ENCODE peak calls at places on chromosomes 16 and 17, in nine cellular contexts. F is RWPE1, O is astrocyte of the spinal cord, D is GM06990, Z is HCT116, A is retinal pigment epithelial cell, B is dorsolateral prefrontal cortex, V is tibial artery, J is HFFc6. T is an unnamed sample.

GRCh38 chr17:77508047-77508715 is 367.4 kb downstream of the SEC14L1 start:
- DNase-seq in D (no peak), B (no peak), A (no peak), F (no peak), Z (no peak), O (no peak), J (no peak), V (no peak), T (no peak)

GRCh38 chr17:81271226-81271625 is 23.9 kb downstream of the SLC38A10 start:
- DNase-seq in Z (no peak), F (no peak), B (no peak), D (no peak), A (no peak), J (no peak), O (no peak), V (no peak), T (no peak)

GRCh38 chr17:40499551-40500189 is 1.8 kb downstream of the TNS4 start:
- DNase-seq in Z (no peak), J (peak), B (peak), A (no peak), V (peak), D (no peak), O (peak), F (no peak), T (peak)

GRCh38 chr17:65283704-65284103 is 146.5 kb downstream of the RGS9 start:
- DNase-seq in A (no peak), V (no peak), O (no peak), F (peak), J (no peak), B (no peak), Z (no peak), D (no peak), T (no peak)

GRCh38 chr17:64164592-64165285 is 34.8 kb upstream of the ERN1 start:
- DNase-seq in B (no peak), D (no peak), F (no peak), O (no peak), J (no peak), Z (no peak), A (no peak), V (no peak), T (no peak)

GRCh38 chr17:17027442-17028058 is 14.7 kb upstream of the MPRIP start:
- DNase-seq in A (no peak), B (no peak), F (no peak), O (no peak), J (no peak), V (no peak), Z (no peak), D (no peak), T (no peak)

GRCh38 chr16:68420366-68420765 is 27.9 kb downstream of the SMPD3 start:
- DNase-seq in Z (no peak), A (no peak), D (no peak), J (no peak), B (no peak), V (no peak), F (no peak), O (no peak), T (no peak)

GRCh38 chr17:78000351-78000750 is 41.8 kb downstream of the TNRC6C start:
- DNase-seq in D (no peak), V (no peak), A (no peak), F (no peak), Z (no peak), J (peak), O (peak), B (no peak), T (no peak)

GRCh38 chr17:795276-795675 is 13.1 kb downstream of the MRM3 start:
- DNase-seq in J (no peak), Z (no peak), D (no peak), O (no peak), V (no peak), B (no peak), F (no peak), A (no peak), T (no peak)

GRCh38 chr16:9197957-9198661 is 106.7 kb downstream of the HAPSTR1 start:
- DNase-seq in B (no peak), O (no peak), J (no peak), D (no peak), Z (no peak), A (no peak), F (no peak), V (no peak), T (no peak)

GRCh38 chr16:81392011-81392410 is 52.6 kb upstream of the CMIP start:
- DNase-seq in A (no peak), V (no peak), B (no peak), O (no peak), J (no peak), F (no peak), D (no peak), Z (no peak), T (no peak)

GRCh38 chr17:73342057-73342522 is 30.3 kb upstream of the CDC42EP4 start:
- DNase-seq in F (peak), A (peak), Z (no peak), D (no peak), J (no peak), B (peak), O (peak), V (peak), T (peak)

GRCh38 chr17:50060951-50061712 is 5.2 kb downstream of the ITGA3 start:
- DNase-seq in Z (no peak), J (peak), O (peak), F (peak), B (peak), A (no peak), V (peak), D (no peak), T (peak)

GRCh38 chr17:2059837-2060658 is 5.1 kb downstream of the HIC1 start:
- DNase-seq in B (no peak), F (no peak), Z (no peak), A (no peak), V (no peak), J (no peak), D (no peak), O (no peak), T (no peak)

GRCh38 chr17:31452101-31452500 is 60.6 kb downstream of the RAB11FIP4 start:
- DNase-seq in B (no peak), V (no peak), A (no peak), D (no peak), Z (no peak), F (peak), J (no peak), O (no peak), T (no peak)

GRCh38 chr17:79695293-79696158 is 35.2 kb upstream of the ENPP7 start:
- DNase-seq in O (peak), J (no peak), A (no peak), B (peak), D (no peak), F (no peak), V (no peak), Z (no peak), T (no peak)

GRCh38 chr17:56792267-56792666 is 41.5 kb downstream of the C17orf67 start:
- DNase-seq in V (no peak), J (no peak), D (no peak), B (no peak), F (no peak), Z (no peak), O (no peak), A (no peak), T (no peak)
- TF ChIP-seq CTCF in V (no peak), J (no peak), D (no peak), B (no peak), F (no peak), Z (no peak), O (no peak), A (no peak), T (no peak)

GRCh38 chr17:7042507-7043194 is 1.2 kb downstream of the SLC16A11 start:
- DNase-seq in B (peak), V (no peak), D (peak), A (no peak), J (no peak), Z (no peak), O (no peak), F (no peak), T (peak)

GRCh38 chr17:7041607-7042506 is 2.0 kb downstream of the SLC16A11 start:
- DNase-seq in Z (no peak), D (no peak), V (no peak), A (no peak), O (no peak), B (no peak), J (no peak), F (no peak), T (no peak)

GRCh38 chr17:7035591-7036368 is at the start of gene SLC16A13:
- DNase-seq in D (peak), Z (peak), O (peak), B (peak), J (peak), V (peak), A (peak), F (peak), T (peak)

GRCh38 chr17:7034955-7035590 is 742 bp upstream of the SLC16A13 start:
- DNase-seq in B (no peak), F (no peak), Z (no peak), O (no peak), A (no peak), V (no peak), D (no peak), J (no peak), T (peak)

GRCh38 chr17:7038025-7038862 is 2.4 kb downstream of the SLC16A13 start:
- DNase-seq in V (no peak), F (no peak), Z (no peak), B (no peak), A (no peak), J (no peak), D (no peak), O (no peak), T (no peak)
- TF ChIP-seq CTCF in V (no peak), F (no peak), Z (no peak), B (no peak), A (no peak), J (no peak), D (no peak), O (no peak), T (no peak)

GRCh38 chr16:3020247-3020603 is at the start of gene TNFRSF12A:
- DNase-seq in Z (peak), J (peak), A (no peak), D (peak), F (peak), O (peak), B (peak), V (peak), T (peak)
- TF ChIP-seq CTCF in Z (no peak), J (no peak), A (no peak), D (no peak), F (no peak), O (no peak), B (no peak), V (peak), T (no peak)

GRCh38 chr16:89545831-89546574 is 14.5 kb upstream of the RPL13 start:
- DNase-seq in V (no peak), B (no peak), O (no peak), D (no peak), J (no peak), A (no peak), Z (no peak), F (no peak), T (no peak)
- TF ChIP-seq CTCF in V (no peak), B (no peak), O (no peak), D (no peak), J (no peak), A (no peak), Z (no peak), F (no peak), T (no peak)

GRCh38 chr17:33017366-33017765 is 25.7 kb downstream of the SPACA3 start:
- DNase-seq in V (no peak), A (no peak), J (no peak), F (no peak), D (no peak), O (no peak), B (no peak), Z (no peak), T (no peak)

GRCh38 chr17:33019161-33019560 is 27.5 kb downstream of the SPACA3 start:
- DNase-seq in D (no peak), B (no peak), Z (no peak), O (no peak), J (no peak), F (no peak), A (no peak), V (no peak), T (no peak)

GRCh38 chr17:33024688-33025486 is 33.2 kb downstream of the SPACA3 start:
- DNase-seq in D (no peak), Z (no peak), A (no peak), B (no peak), O (no peak), F (no peak), V (no peak), J (no peak), T (no peak)

GRCh38 chr17:33023790-33024189 is 32.1 kb downstream of the SPACA3 start:
- DNase-seq in B (no peak), O (no peak), F (no peak), A (no peak), D (no peak), V (no peak), Z (no peak), J (no peak), T (no peak)

GRCh38 chr17:33021731-33022408 is 30.2 kb downstream of the SPACA3 start:
- DNase-seq in Z (no peak), B (no peak), F (no peak), O (no peak), A (no peak), J (peak), V (no peak), D (no peak), T (no peak)
- TF ChIP-seq CTCF in Z (no peak), B (no peak), F (no peak), O (no peak), A (no peak), J (peak), V (no peak), D (no peak), T (no peak)

T was measured in heart right ventricle.